ENCODE peak calls at places on chromosomes 3 and 15, in eight cellular contexts. One of them, this sample, is unnamed.

GRCh38 chr15:78619022-78619950 is 1.5 kb downstream of the CHRNA3 start:
- DNase-seq in DMS153: no peak
- DNase-seq in stimulated activated CD8-positive, alpha-beta memory T cell treated with anti-CD3 and anti-CD28 coated beads, Interleukin-4, amount 100 ng/mL, for 4 hours: no peak
- DNase-seq in stimulated activated naive B cell treated with anti-CD40 and anti-IgM and Interleukin-4, amounts not matched to agents 10 μg/mL and 1 μg/mL and 100 μg/mL, for 72 hours: no peak
- DNase-seq in mucosa of descending colon: no peak
- DNase-seq in stimulated activated CD4-positive, alpha-beta T cell treated with anti-CD3 and anti-CD28 coated beads, Interleukin-12 subunit alpha, Interleukin-12 subunit beta, amount 100 ng/mL, for 48 hours: no peak
- DNase-seq in ecto neural progenitor cell: no peak
- DNase-seq in adrenal gland: no peak
- DNase-seq in this sample: no peak

GRCh38 chr3:72892870-72893269 is 5.0 kb downstream of the GXYLT2 start:
- DNase-seq in mucosa of descending colon: no peak
- DNase-seq in stimulated activated CD8-positive, alpha-beta memory T cell treated with anti-CD3 and anti-CD28 coated beads, Interleukin-4, amount 100 ng/mL, for 4 hours: no peak
- DNase-seq in stimulated activated naive B cell treated with anti-CD40 and anti-IgM and Interleukin-4, amounts not matched to agents 10 μg/mL and 1 μg/mL and 100 μg/mL, for 72 hours: no peak
- DNase-seq in adrenal gland: no peak
- DNase-seq in ecto neural progenitor cell: peak; percentile 60
- DNase-seq in stimulated activated CD4-positive, alpha-beta T cell treated with anti-CD3 and anti-CD28 coated beads, Interleukin-12 subunit alpha, Interleukin-12 subunit beta, amount 100 ng/mL, for 48 hours: no peak
- DNase-seq in DMS153: no peak
- DNase-seq in this sample: no peak

GRCh38 chr3:4712109-4712508 is 219.0 kb downstream of the ITPR1 start:
- DNase-seq in stimulated activated CD8-positive, alpha-beta memory T cell treated with anti-CD3 and anti-CD28 coated beads, Interleukin-4, amount 100 ng/mL, for 4 hours: no peak
- DNase-seq in DMS153: peak; percentile 64
- DNase-seq in stimulated activated naive B cell treated with anti-CD40 and anti-IgM and Interleukin-4, amounts not matched to agents 10 μg/mL and 1 μg/mL and 100 μg/mL, for 72 hours: no peak
- DNase-seq in stimulated activated CD4-positive, alpha-beta T cell treated with anti-CD3 and anti-CD28 coated beads, Interleukin-12 subunit alpha, Interleukin-12 subunit beta, amount 100 ng/mL, for 48 hours: no peak
- DNase-seq in ecto neural progenitor cell: no peak
- DNase-seq in adrenal gland: no peak
- DNase-seq in mucosa of descending colon: no peak
- DNase-seq in this sample: no peak

GRCh38 chr3:100781311-100781710 is 72.0 kb downstream of the TFG start:
- DNase-seq in stimulated activated CD4-positive, alpha-beta T cell treated with anti-CD3 and anti-CD28 coated beads, Interleukin-12 subunit alpha, Interleukin-12 subunit beta, amount 100 ng/mL, for 48 hours: no peak
- DNase-seq in mucosa of descending colon: no peak
- DNase-seq in stimulated activated naive B cell treated with anti-CD40 and anti-IgM and Interleukin-4, amounts not matched to agents 10 μg/mL and 1 μg/mL and 100 μg/mL, for 72 hours: no peak
- DNase-seq in adrenal gland: no peak
- DNase-seq in stimulated activated CD8-positive, alpha-beta memory T cell treated with anti-CD3 and anti-CD28 coated beads, Interleukin-4, amount 100 ng/mL, for 4 hours: no peak
- DNase-seq in DMS153: no peak
- DNase-seq in ecto neural progenitor cell: no peak
- DNase-seq in this sample: no peak

GRCh38 chr3:189372205-189372764 is 200.5 kb downstream of the TPRG1 start:
- DNase-seq in stimulated activated CD4-positive, alpha-beta T cell treated with anti-CD3 and anti-CD28 coated beads, Interleukin-12 subunit alpha, Interleukin-12 subunit beta, amount 100 ng/mL, for 48 hours: no peak
- DNase-seq in DMS153: peak; percentile 63
- DNase-seq in stimulated activated naive B cell treated with anti-CD40 and anti-IgM and Interleukin-4, amounts not matched to agents 10 μg/mL and 1 μg/mL and 100 μg/mL, for 72 hours: no peak
- DNase-seq in mucosa of descending colon: no peak
- DNase-seq in ecto neural progenitor cell: no peak
- DNase-seq in stimulated activated CD8-positive, alpha-beta memory T cell treated with anti-CD3 and anti-CD28 coated beads, Interleukin-4, amount 100 ng/mL, for 4 hours: no peak
- DNase-seq in adrenal gland: no peak
- DNase-seq in this sample: no peak

GRCh38 chr3:184565421-184566211 is 4.0 kb downstream of the EPHB3 start:
- DNase-seq in DMS153: peak; percentile 88
- DNase-seq in stimulated activated naive B cell treated with anti-CD40 and anti-IgM and Interleukin-4, amounts not matched to agents 10 μg/mL and 1 μg/mL and 100 μg/mL, for 72 hours: no peak
- DNase-seq in mucosa of descending colon: peak; percentile 79
- DNase-seq in ecto neural progenitor cell: no peak
- DNase-seq in stimulated activated CD8-positive, alpha-beta memory T cell treated with anti-CD3 and anti-CD28 coated beads, Interleukin-4, amount 100 ng/mL, for 4 hours: no peak
- DNase-seq in stimulated activated CD4-positive, alpha-beta T cell treated with anti-CD3 and anti-CD28 coated beads, Interleukin-12 subunit alpha, Interleukin-12 subunit beta, amount 100 ng/mL, for 48 hours: no peak
- DNase-seq in adrenal gland: peak; percentile 75
- DNase-seq in this sample: peak; percentile 73

GRCh38 chr3:155572085-155572484 is 172.8 kb downstream of the PLCH1 start:
- DNase-seq in stimulated activated naive B cell treated with anti-CD40 and anti-IgM and Interleukin-4, amounts not matched to agents 10 μg/mL and 1 μg/mL and 100 μg/mL, for 72 hours: no peak
- DNase-seq in ecto neural progenitor cell: no peak
- DNase-seq in mucosa of descending colon: no peak
- DNase-seq in stimulated activated CD4-positive, alpha-beta T cell treated with anti-CD3 and anti-CD28 coated beads, Interleukin-12 subunit alpha, Interleukin-12 subunit beta, amount 100 ng/mL, for 48 hours: no peak
- DNase-seq in adrenal gland: no peak
- DNase-seq in DMS153: no peak
- DNase-seq in stimulated activated CD8-positive, alpha-beta memory T cell treated with anti-CD3 and anti-CD28 coated beads, Interleukin-4, amount 100 ng/mL, for 4 hours: no peak
- DNase-seq in this sample: no peak

GRCh38 chr3:71511037-71511436 is 72.5 kb downstream of the FOXP1 start:
- DNase-seq in mucosa of descending colon: no peak
- DNase-seq in ecto neural progenitor cell: no peak
- DNase-seq in stimulated activated CD4-positive, alpha-beta T cell treated with anti-CD3 and anti-CD28 coated beads, Interleukin-12 subunit alpha, Interleukin-12 subunit beta, amount 100 ng/mL, for 48 hours: no peak
- DNase-seq in adrenal gland: no peak
- DNase-seq in stimulated activated CD8-positive, alpha-beta memory T cell treated with anti-CD3 and anti-CD28 coated beads, Interleukin-4, amount 100 ng/mL, for 4 hours: no peak
- DNase-seq in DMS153: no peak
- DNase-seq in stimulated activated naive B cell treated with anti-CD40 and anti-IgM and Interleukin-4, amounts not matched to agents 10 μg/mL and 1 μg/mL and 100 μg/mL, for 72 hours: no peak
- DNase-seq in this sample: no peak

GRCh38 chr3:37671000-37671483 is 190.6 kb upstream of the CTDSPL start:
- DNase-seq in adrenal gland: no peak
- DNase-seq in ecto neural progenitor cell: no peak
- DNase-seq in DMS153: no peak
- DNase-seq in mucosa of descending colon: no peak
- DNase-seq in stimulated activated naive B cell treated with anti-CD40 and anti-IgM and Interleukin-4, amounts not matched to agents 10 μg/mL and 1 μg/mL and 100 μg/mL, for 72 hours: no peak
- DNase-seq in stimulated activated CD8-positive, alpha-beta memory T cell treated with anti-CD3 and anti-CD28 coated beads, Interleukin-4, amount 100 ng/mL, for 4 hours: no peak
- DNase-seq in stimulated activated CD4-positive, alpha-beta T cell treated with anti-CD3 and anti-CD28 coated beads, Interleukin-12 subunit alpha, Interleukin-12 subunit beta, amount 100 ng/mL, for 48 hours: no peak
- DNase-seq in this sample: peak; percentile 68

GRCh38 chr15:45088801-45089711 is 24.9 kb downstream of the DUOX2 start:
- DNase-seq in stimulated activated CD8-positive, alpha-beta memory T cell treated with anti-CD3 and anti-CD28 coated beads, Interleukin-4, amount 100 ng/mL, for 4 hours: no peak
- DNase-seq in ecto neural progenitor cell: no peak
- DNase-seq in adrenal gland: peak; percentile 65
- DNase-seq in stimulated activated CD4-positive, alpha-beta T cell treated with anti-CD3 and anti-CD28 coated beads, Interleukin-12 subunit alpha, Interleukin-12 subunit beta, amount 100 ng/mL, for 48 hours: no peak
- DNase-seq in mucosa of descending colon: no peak
- DNase-seq in DMS153: no peak
- DNase-seq in stimulated activated naive B cell treated with anti-CD40 and anti-IgM and Interleukin-4, amounts not matched to agents 10 μg/mL and 1 μg/mL and 100 μg/mL, for 72 hours: no peak
- DNase-seq in this sample: no peak

GRCh38 chr3:161343986-161344385 is 27.3 kb downstream of the SPTSSB start:
- DNase-seq in mucosa of descending colon: no peak
- DNase-seq in stimulated activated CD4-positive, alpha-beta T cell treated with anti-CD3 and anti-CD28 coated beads, Interleukin-12 subunit alpha, Interleukin-12 subunit beta, amount 100 ng/mL, for 48 hours: no peak
- DNase-seq in adrenal gland: no peak
- DNase-seq in ecto neural progenitor cell: no peak
- DNase-seq in stimulated activated naive B cell treated with anti-CD40 and anti-IgM and Interleukin-4, amounts not matched to agents 10 μg/mL and 1 μg/mL and 100 μg/mL, for 72 hours: no peak
- DNase-seq in DMS153: no peak
- DNase-seq in stimulated activated CD8-positive, alpha-beta memory T cell treated with anti-CD3 and anti-CD28 coated beads, Interleukin-4, amount 100 ng/mL, for 4 hours: no peak
- DNase-seq in this sample: no peak

GRCh38 chr15:59555696-59556095 is 55.9 kb upstream of the GCNT3 start:
- DNase-seq in ecto neural progenitor cell: no peak
- DNase-seq in stimulated activated naive B cell treated with anti-CD40 and anti-IgM and Interleukin-4, amounts not matched to agents 10 μg/mL and 1 μg/mL and 100 μg/mL, for 72 hours: no peak
- DNase-seq in stimulated activated CD4-positive, alpha-beta T cell treated with anti-CD3 and anti-CD28 coated beads, Interleukin-12 subunit alpha, Interleukin-12 subunit beta, amount 100 ng/mL, for 48 hours: no peak
- DNase-seq in adrenal gland: no peak
- DNase-seq in DMS153: no peak
- DNase-seq in stimulated activated CD8-positive, alpha-beta memory T cell treated with anti-CD3 and anti-CD28 coated beads, Interleukin-4, amount 100 ng/mL, for 4 hours: no peak
- DNase-seq in mucosa of descending colon: no peak
- DNase-seq in this sample: no peak

GRCh38 chr15:78092111-78093041 is at the start of gene SH2D7:
- DNase-seq in stimulated activated CD4-positive, alpha-beta T cell treated with anti-CD3 and anti-CD28 coated beads, Interleukin-12 subunit alpha, Interleukin-12 subunit beta, amount 100 ng/mL, for 48 hours: no peak
- DNase-seq in ecto neural progenitor cell: no peak
- DNase-seq in adrenal gland: no peak
- DNase-seq in stimulated activated naive B cell treated with anti-CD40 and anti-IgM and Interleukin-4, amounts not matched to agents 10 μg/mL and 1 μg/mL and 100 μg/mL, for 72 hours: no peak
- DNase-seq in DMS153: no peak
- DNase-seq in mucosa of descending colon: no peak
- DNase-seq in stimulated activated CD8-positive, alpha-beta memory T cell treated with anti-CD3 and anti-CD28 coated beads, Interleukin-4, amount 100 ng/mL, for 4 hours: no peak
- DNase-seq in this sample: no peak